ENCODE peak calls at places on chromosomes 7 and 10, in nine cellular contexts. H is DND-41, P is mammary epithelial cell, N is IMR-90, T is hepatocyte, E is keratinocyte, R is OCI-LY7, Q is A549, O is neural progenitor cell. A is an unnamed sample.

GRCh38 chr10:48366261-48366660 is 59.8 kb downstream of the MAPK8 start:
- DNase-seq in H (no peak), P (peak), N (peak), T (no peak), E (no peak), R (no peak), Q (peak), O (no peak), A (no peak)

GRCh38 chr10:89053555-89053954 is 63.0 kb downstream of the FAS start:
- DNase-seq in H (no peak), P (no peak), N (no peak), T (peak), E (no peak), R (no peak), Q (no peak), O (no peak), A (no peak)

GRCh38 chr10:70960316-70960715 is 72.0 kb upstream of the PCBD1 start:
- DNase-seq in H (no peak), P (no peak), N (no peak), T (no peak), E (no peak), R (no peak), Q (no peak), O (no peak), A (no peak)

GRCh38 chr7:79988642-79989041 is 146.0 kb upstream of the GNAI1 start:
- DNase-seq in H (no peak), P (peak), N (peak), T (no peak), E (no peak), R (no peak), Q (no peak), O (no peak), A (no peak)

GRCh38 chr10:131691481-131692090 is 209.2 kb upstream of the PPP2R2D start:
- DNase-seq in H (no peak), P (no peak), N (no peak), T (no peak), E (no peak), R (no peak), Q (no peak), O (no peak), A (no peak)

GRCh38 chr10:69952069-69952800 is 100.4 kb upstream of the MACROH2A2 start:
- DNase-seq in H (no peak), P (no peak), N (no peak), T (no peak), E (no peak), R (peak), Q (no peak), O (peak), A (no peak)

GRCh38 chr10:78913219-78914059 is 155.3 kb upstream of the ZMIZ1 start:
- DNase-seq in H (no peak), P (no peak), N (no peak), T (no peak), E (no peak), R (peak), Q (no peak), O (peak), A (no peak)

GRCh38 chr7:137967143-137968018 is 34.5 kb downstream of the CREB3L2 start:
- DNase-seq in H (no peak), P (no peak), N (peak), T (peak), E (no peak), R (no peak), Q (peak), O (peak), A (no peak)

GRCh38 chr10:129790710-129791446 is 173.2 kb downstream of the EBF3 start:
- DNase-seq in H (no peak), P (no peak), N (no peak), T (no peak), E (no peak), R (no peak), Q (no peak), O (no peak), A (no peak)

GRCh38 chr7:148535227-148535626 is 55.3 kb upstream of the C7orf33 start:
- DNase-seq in H (no peak), P (peak), N (no peak), T (peak), E (peak), R (peak), Q (peak), O (no peak), A (peak)
- H3K4me2 ChIP-seq in H (no peak), P (peak), N (no peak), T (peak), E (peak), R (no peak), Q (peak), O (no peak), A (peak)

DNA sequence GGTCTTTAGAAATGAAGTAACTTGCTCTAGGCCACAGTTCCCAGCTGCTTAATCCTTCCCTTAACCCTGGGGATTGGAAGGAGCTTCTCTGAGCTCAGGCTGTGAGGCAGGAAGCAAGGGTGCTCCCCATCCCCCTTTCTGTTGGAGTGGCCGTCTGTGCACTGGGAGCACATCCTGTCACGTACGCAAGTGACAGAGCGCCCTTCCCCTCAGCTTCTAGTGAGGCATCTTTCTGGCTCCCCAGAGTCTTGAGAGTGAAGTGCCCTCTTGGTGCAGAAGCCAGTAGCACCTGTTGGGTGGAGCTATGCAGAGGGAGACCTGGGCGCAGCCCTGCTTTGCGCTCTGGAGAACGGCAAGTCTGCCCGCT is 47.8 kb downstream of the SHH start:
- DNase-seq in H (peak), P (no peak), N (no peak), T (no peak), E (no peak), R (no peak), Q (no peak), O (no peak), A (no peak)
- H3K4me3 ChIP-seq in H (no peak), P (no peak), N (no peak), T (no peak), E (no peak), R (no peak), Q (no peak), O (no peak), A (no peak)

GRCh38 chr10:450463-450862 is 239.0 kb downstream of the DIP2C start:
- DNase-seq in H (no peak), P (no peak), N (no peak), T (no peak), E (no peak), R (peak), Q (no peak), O (no peak), A (no peak)

GRCh38 chr10:451021-451471 is 238.4 kb downstream of the DIP2C start:
- DNase-seq in H (peak), P (peak), N (no peak), T (no peak), E (no peak), R (peak), Q (no peak), O (no peak), A (peak)

GRCh38 chr10:454860-455259 is 234.6 kb downstream of the DIP2C start:
- DNase-seq in H (no peak), P (peak), N (peak), T (peak), E (peak), R (no peak), Q (peak), O (no peak), A (no peak)

GRCh38 chr10:451856-452255 is 237.6 kb downstream of the DIP2C start:
- DNase-seq in H (no peak), P (no peak), N (no peak), T (no peak), E (no peak), R (no peak), Q (no peak), O (no peak), A (no peak)

DNA sequence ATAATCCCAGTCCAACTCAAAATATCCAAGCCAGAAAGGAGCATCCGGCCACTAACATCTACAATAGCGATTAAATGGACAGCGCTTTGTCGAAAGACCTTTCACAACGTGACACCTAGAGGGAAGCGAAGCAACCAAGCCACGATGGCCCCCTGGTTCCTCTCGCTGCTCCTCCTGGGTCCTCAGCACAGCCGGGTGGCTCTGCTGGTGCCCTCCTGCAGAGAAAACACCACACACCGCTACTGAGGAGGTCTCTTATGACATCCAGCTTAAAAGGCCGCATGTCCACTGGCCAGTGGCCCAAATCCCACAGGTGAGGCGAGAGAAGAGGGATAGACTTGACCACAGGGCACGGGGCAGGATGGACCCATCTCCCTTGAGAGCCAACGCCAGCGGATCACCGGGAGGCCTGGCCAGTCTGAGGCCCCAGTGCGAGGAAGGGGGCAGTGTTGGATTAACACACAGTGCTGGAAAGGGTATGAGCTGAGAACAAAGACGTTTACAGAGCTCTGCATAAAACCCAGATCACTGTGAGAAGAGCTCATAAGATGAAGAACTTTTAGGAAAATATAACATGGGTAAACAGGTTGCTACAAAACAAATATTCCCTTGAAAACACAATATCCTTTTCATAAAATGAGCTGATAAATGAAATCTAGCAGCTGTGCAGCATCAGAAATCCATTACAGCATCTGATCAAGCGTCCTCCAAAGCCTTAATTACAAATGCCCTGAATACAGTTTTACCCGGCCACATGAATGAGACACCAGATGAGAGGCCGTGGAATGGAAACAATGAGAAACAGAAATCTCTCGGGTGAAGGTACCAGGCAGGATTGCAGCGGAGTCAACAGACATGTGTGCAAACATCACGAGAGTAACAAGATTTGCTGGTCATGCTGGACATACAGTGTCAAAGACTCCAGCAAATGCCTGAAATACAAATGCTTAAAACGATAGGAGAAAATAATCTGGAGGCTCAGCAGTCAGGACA is 236.7 kb downstream of the DIP2C start:
- DNase-seq in H (no peak), P (no peak), N (no peak), T (no peak), E (no peak), R (no peak), Q (no peak), O (no peak), A (no peak)
- TF ChIP-seq CTCF in H (no peak), P (no peak), N (no peak), T (no peak), E (no peak), R (no peak), Q (no peak), O (no peak), A (no peak)

GRCh38 chr10:46314046-46314445 is 27.2 kb downstream of the ANTXRL start:
- DNase-seq in H (no peak), P (no peak), N (no peak), T (no peak), E (no peak), R (no peak), Q (no peak), O (no peak), A (no peak)
- H3K4me2 ChIP-seq in H (no peak), P (no peak), N (no peak), T (no peak), E (no peak), R (no peak), Q (no peak), O (no peak), A (no peak)

GRCh38 chr7:44608916-44609648 is 2.7 kb downstream of the OGDH start:
- DNase-seq in H (no peak), P (no peak), N (no peak), T (no peak), E (no peak), R (no peak), Q (peak), O (peak), A (no peak)

GRCh38 chr7:44607141-44608068 is 978 bp downstream of the OGDH start:
- DNase-seq in H (no peak), P (no peak), N (no peak), T (no peak), E (no peak), R (no peak), Q (no peak), O (no peak), A (no peak)

GRCh38 chr7:44609829-44610228 is 3.4 kb downstream of the OGDH start:
- DNase-seq in H (no peak), P (no peak), N (no peak), T (no peak), E (no peak), R (no peak), Q (no peak), O (no peak), A (no peak)

GRCh38 chr7:44604941-44605340 is 1.5 kb upstream of the OGDH start:
- DNase-seq in H (no peak), P (no peak), N (no peak), T (no peak), E (no peak), R (no peak), Q (no peak), O (no peak), A (no peak)

DNA sequence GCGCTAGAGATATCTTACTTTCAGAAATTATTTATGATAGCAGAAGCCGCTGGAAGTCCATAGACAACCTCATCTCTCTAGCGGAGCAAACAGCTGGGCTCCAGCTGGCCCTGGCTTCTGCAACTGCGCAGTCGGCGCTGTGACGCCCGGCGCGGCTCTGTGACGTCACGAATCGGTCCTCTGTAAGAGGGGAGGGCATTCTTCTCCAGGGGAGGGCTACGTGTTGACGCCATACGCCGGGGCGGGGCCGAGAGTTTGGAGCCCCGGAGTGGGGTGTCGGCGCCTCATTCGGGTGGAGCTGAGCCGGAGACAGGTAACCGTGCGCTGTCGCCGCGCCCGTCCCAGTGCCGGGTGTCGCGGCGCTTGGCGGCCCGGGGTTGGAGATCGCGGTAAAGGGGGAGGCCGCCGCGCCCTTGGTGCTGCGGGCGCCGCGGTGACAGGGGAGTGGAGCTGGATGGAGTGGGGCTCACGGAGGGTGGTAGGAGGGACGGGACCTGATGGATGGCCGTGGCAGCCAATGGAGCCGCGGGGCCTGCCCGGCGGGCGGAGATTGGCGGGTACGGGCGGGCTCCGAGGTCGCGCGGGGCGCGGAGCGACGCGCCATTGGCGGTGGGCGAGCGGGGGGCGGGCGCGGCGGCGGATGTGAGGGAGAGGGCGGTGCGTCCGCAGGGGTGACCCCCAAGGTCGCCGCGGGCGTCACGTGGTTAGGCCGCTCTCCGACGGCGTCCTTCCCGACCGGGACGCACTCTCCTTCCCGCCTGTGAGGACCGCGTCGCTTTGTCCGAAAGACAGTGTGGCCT is at the start of gene OGDH:
- DNase-seq in H (peak), P (peak), N (peak), T (peak), E (peak), R (peak), Q (peak), O (peak), A (peak)
- H3K4me3 ChIP-seq in H (peak), P (peak), N (peak), T (peak), E (peak), R (peak), Q (peak), O (peak), A (peak)

GRCh38 chr7:139753079-139753692 is 24.6 kb downstream of the HIPK2 start:
- DNase-seq in H (no peak), P (no peak), N (peak), T (no peak), E (no peak), R (no peak), Q (peak), O (no peak), A (no peak)
- TF ChIP-seq CTCF in H (no peak), P (peak), N (peak), T (peak), E (no peak), R (peak), Q (no peak), O (peak), A (no peak)

GRCh38 chr10:44992732-44993225 is 7.9 kb upstream of the ZNF22 start:
- DNase-seq in H (no peak), P (no peak), N (no peak), T (no peak), E (no peak), R (no peak), Q (no peak), O (no peak), A (no peak)

GRCh38 chr10:44993922-44994751 is 6.6 kb upstream of the ZNF22 start:
- DNase-seq in H (no peak), P (no peak), N (peak), T (no peak), E (no peak), R (no peak), Q (no peak), O (no peak), A (no peak)

GRCh38 chr10:44992070-44992731 is 8.5 kb upstream of the ZNF22 start:
- DNase-seq in H (peak), P (no peak), N (no peak), T (no peak), E (no peak), R (no peak), Q (no peak), O (no peak), A (no peak)

GRCh38 chr10:44994752-44995530 is 5.8 kb upstream of the ZNF22 start:
- DNase-seq in H (peak), P (no peak), N (no peak), T (no peak), E (no peak), R (no peak), Q (no peak), O (no peak), A (no peak)

GRCh38 chr10:44993226-44993921 is 7.3 kb upstream of the ZNF22 start:
- DNase-seq in H (no peak), P (no peak), N (no peak), T (no peak), E (no peak), R (no peak), Q (no peak), O (no peak), A (no peak)
- H3K4me2 ChIP-seq in H (no peak), P (no peak), N (no peak), T (no peak), E (no peak), R (no peak), Q (no peak), O (no peak), A (no peak)

A was measured in MM.1S.